ENCODE peak calls at places on chromosomes 4 and X, in seven cellular contexts. N is myocyte; B is activated naive CD4-positive, alpha-beta T cell treated with anti-CD3 and anti-CD28 coated beads, Interleukin-2, amount 10 ng/mL, durations not matched to agents 7 days and 5 days; Z is nephron progenitor cell; S is EL; U is RWPE1; D is breast epithelium. K is an unnamed sample.

GRCh38 chr4:151025759-151026158 is 10.7 kb upstream of the LRBA start:
- DNase-seq in D (no peak), S (no peak), Z (no peak), N (no peak), U (no peak), B (no peak), K (no peak)

GRCh38 chr4:98474408-98474844 is 184.0 kb downstream of the TSPAN5 start:
- DNase-seq in U (no peak), Z (no peak), S (peak), D (no peak), B (no peak), N (peak), K (no peak)

GRCh38 chr4:149493492-149493891 is 322.2 kb downstream of the IQCM start:
- DNase-seq in U (no peak), N (no peak), S (peak), B (no peak), Z (no peak), D (no peak), K (no peak)

GRCh38 chrX:149145845-149146285 is 359.2 kb downstream of the IDS start:
- DNase-seq in U (no peak), B (no peak), S (no peak), D (no peak), Z (no peak), N (peak), K (peak)

GRCh38 chrX:25023908-25024307 is 8.1 kb upstream of the ARX start:
- DNase-seq in U (no peak), D (no peak), Z (no peak), S (no peak), B (no peak), N (no peak), K (no peak)

GRCh38 chr4:136927172-136927571 is 605.1 kb downstream of the PCDH18 start:
- DNase-seq in S (peak), U (peak), N (peak), B (no peak), D (no peak), Z (no peak), K (no peak)

GRCh38 chr4:71204056-71204455 is 134.8 kb upstream of the SLC4A4 start:
- DNase-seq in U (no peak), S (no peak), N (no peak), D (no peak), Z (no peak), B (no peak), K (no peak)

GRCh38 chr4:113173132-113173531 is 123.7 kb downstream of the ANK2 start:
- DNase-seq in S (no peak), Z (no peak), D (no peak), U (no peak), N (no peak), B (no peak), K (no peak)

GRCh38 chr4:1927675-1928074 is 56.5 kb downstream of the NSD2 start:
- DNase-seq in Z (no peak), B (no peak), U (no peak), N (peak), D (no peak), S (peak), K (no peak)

GRCh38 chr4:88756149-88756548 is 58.5 kb upstream of the NAP1L5 start:
- DNase-seq in Z (no peak), B (no peak), D (no peak), S (no peak), N (no peak), U (no peak), K (no peak)

GRCh38 chrX:10450229-10450958 is 170.0 kb downstream of the MID1 start:
- DNase-seq in Z (no peak), N (peak), U (peak), B (no peak), S (peak), D (no peak), K (peak)

GRCh38 chrX:3526084-3526483 is 179.6 kb upstream of the MXRA5 start:
- DNase-seq in B (no peak), Z (no peak), D (no peak), N (peak), U (no peak), S (peak), K (peak)

GRCh38 chrX:65772842-65773241 is 105.4 kb downstream of the MSN start:
- DNase-seq in B (no peak), U (no peak), D (no peak), Z (no peak), S (no peak), N (no peak), K (no peak)

GRCh38 chr4:37889849-37890500 is 909 bp upstream of the TBC1D1 start:
- DNase-seq in B (no peak), N (no peak), D (no peak), Z (peak), U (no peak), S (peak), K (no peak)

GRCh38 chr4:47615385-47615784 is 130.3 kb downstream of the ATP10D start:
- DNase-seq in S (peak), U (no peak), B (no peak), N (no peak), D (no peak), Z (no peak), K (no peak)

GRCh38 chr4:110970642-110971041 is 347.8 kb upstream of the PITX2 start:
- DNase-seq in D (no peak), Z (peak), S (peak), B (peak), U (peak), N (peak), K (peak)

GRCh38 chrX:101409043-101409442 is 1.0 kb downstream of the HNRNPH2 start:
- DNase-seq in U (no peak), S (no peak), B (no peak), N (no peak), D (no peak), Z (no peak), K (no peak)

GRCh38 chrX:111779582-111779981 is 96.4 kb upstream of the TRPC5OS start:
- DNase-seq in U (no peak), D (no peak), N (no peak), B (no peak), Z (no peak), S (no peak), K (no peak)

GRCh38 chrX:38939067-38939466 is 137.8 kb downstream of the MID1IP1 start:
- DNase-seq in S (no peak), B (no peak), N (no peak), D (no peak), U (no peak), Z (no peak), K (peak)

GRCh38 chr4:114658179-114658578 is 59.6 kb downstream of the UGT8 start:
- DNase-seq in D (no peak), U (no peak), B (no peak), Z (no peak), S (no peak), N (no peak), K (no peak)

GRCh38 chr4:20284990-20285389 is 33.3 kb downstream of the SLIT2 start:
- DNase-seq in B (no peak), S (peak), Z (no peak), U (no peak), D (no peak), N (no peak), K (peak)

GRCh38 chr4:164023214-164023613 is 528.7 kb downstream of the TMA16 start:
- DNase-seq in U (no peak), N (no peak), S (no peak), D (no peak), B (no peak), Z (no peak), K (no peak)

GRCh38 chr4:5757091-5757490 is 46.1 kb downstream of the EVC start:
- DNase-seq in N (no peak), S (no peak), B (no peak), U (no peak), Z (no peak), D (no peak), K (no peak)

GRCh38 chrX:46873746-46874145 is 36.9 kb downstream of the RP2 start:
- DNase-seq in B (no peak), Z (no peak), D (no peak), S (peak), N (no peak), U (no peak), K (no peak)

GRCh38 chr4:30543057-30543456 is 177.1 kb upstream of the PCDH7 start:
- DNase-seq in U (no peak), B (no peak), N (no peak), S (no peak), D (no peak), Z (no peak), K (no peak)

GRCh38 chr4:56330691-56331090 is 56.6 kb downstream of the AASDH start:
- DNase-seq in B (no peak), Z (no peak), D (no peak), N (peak), S (no peak), U (no peak), K (no peak)

GRCh38 chr4:153535735-153536494 is 69.8 kb downstream of the TMEM131L start:
- DNase-seq in D (no peak), U (no peak), Z (no peak), B (no peak), S (no peak), N (no peak), K (peak)

GRCh38 chr4:124940387-124940786 is 227.9 kb upstream of the ANKRD50 start:
- DNase-seq in S (peak), N (peak), D (no peak), Z (no peak), B (no peak), U (peak), K (peak)

GRCh38 chr4:28106155-28106554 is 1245.5 kb downstream of the STIM2 start:
- DNase-seq in B (no peak), N (no peak), D (no peak), S (no peak), Z (no peak), U (no peak), K (no peak)

GRCh38 chr4:82799006-82799881 is 648 bp upstream of the SCD5 start:
- DNase-seq in N (no peak), B (peak), U (no peak), D (no peak), Z (peak), S (no peak), K (no peak)

GRCh38 chr4:161936625-161937133 is 227.1 kb downstream of the FSTL5 start:
- DNase-seq in S (peak), U (peak), B (no peak), D (no peak), N (peak), Z (no peak), K (peak)

GRCh38 chr4:128378668-128379067 is 91.1 kb upstream of the PGRMC2 start:
- DNase-seq in D (no peak), S (no peak), N (no peak), B (no peak), Z (no peak), U (no peak), K (no peak)